ENCODE peak calls at places on chromosomes 5 and 9, in four cellular contexts. S is neural progenitor cell, W is fibroblast of lung, B is SK-N-SH. G is an unnamed sample. For H3K4me1, the result is how much of the 10 kb centered on the place peaks cover.

GRCh38 chr5:174642816-174643405 is 81.5 kb upstream of the MSX2 start:
- DNase-seq in S (no peak), W (no peak), B (no peak), G (no peak)

GRCh38 chr9:108078823-108079222 is 589.3 kb upstream of the KLF4 start:
- DNase-seq in S (no peak), W (no peak), B (no peak), G (no peak)

GRCh38 chr9:2299843-2300205 is 284.7 kb downstream of the SMARCA2 start:
- DNase-seq in S (no peak), W (no peak), B (no peak), G (no peak)

GRCh38 chr9:5951686-5952211 is 61.1 kb downstream of the MLANA start:
- DNase-seq in S (no peak), W (peak), B (no peak), G (peak)

GRCh38 chr5:40236001-40236400 is 443.7 kb upstream of the PTGER4 start:
- DNase-seq in S (no peak), W (no peak), B (no peak), G (no peak)

GRCh38 chr9:127644943-127645342 is 32.9 kb downstream of the STXBP1 start:
- DNase-seq in S (peak), W (peak), B (no peak), G (peak)

GRCh38 chr9:137707361-137707760 is 88.6 kb downstream of the EHMT1 start:
- DNase-seq in S (no peak), W (no peak), B (peak), G (no peak)

GRCh38 chr5:168302785-168303184 is 11.3 kb downstream of the WWC1 start:
- DNase-seq in S (no peak), W (peak), B (no peak), G (no peak)

GRCh38 chr5:108380531-108381021 is 1.3 kb downstream of the FBXL17 start:
- DNase-seq in S (peak), W (peak), B (peak), G (peak)

DNA sequence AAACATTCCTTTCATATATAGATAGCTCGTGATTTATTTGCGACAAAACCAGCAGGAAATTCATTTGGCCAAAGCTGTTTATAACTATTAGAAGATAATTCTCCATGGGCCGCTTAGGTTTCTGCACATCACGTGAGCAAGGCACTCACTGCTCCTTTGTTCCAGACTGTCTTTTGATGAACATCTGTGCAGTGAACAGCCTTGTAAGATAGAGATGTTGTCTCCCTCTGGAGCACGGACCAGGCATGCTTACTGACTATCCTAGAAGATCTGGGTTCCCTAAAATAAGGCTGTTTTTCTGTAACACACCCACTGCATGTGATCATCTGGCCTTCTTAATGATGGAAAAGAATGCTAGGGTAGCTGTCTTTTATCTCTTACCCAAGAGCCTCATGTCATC is 30.9 kb downstream of the YIPF5 start:
- DNase-seq in S (no peak), W (peak), B (no peak), G (peak)
- TF ChIP-seq CTCF in S (no peak), W (peak), B (no peak), G (no peak)

DNA sequence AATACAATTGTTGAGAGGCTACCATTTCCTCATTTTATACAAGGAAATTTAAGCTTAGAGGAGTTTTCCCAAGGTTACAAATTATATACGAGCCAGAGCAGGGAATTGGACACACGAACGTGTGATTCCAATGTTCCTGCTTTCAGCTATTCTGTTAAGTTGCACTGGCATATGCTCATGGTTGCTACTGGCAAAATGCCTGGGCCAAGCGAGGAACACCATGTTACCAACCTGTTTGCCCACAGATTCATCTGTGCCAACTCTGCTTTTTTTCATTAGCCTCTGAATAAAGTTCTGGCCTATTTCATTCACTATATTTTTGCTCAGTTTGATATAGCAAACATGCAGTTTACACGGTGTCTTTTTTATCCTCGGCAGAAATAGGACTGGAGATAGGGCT is 5.1 kb upstream of the C5orf46 start:
- DNase-seq in S (no peak), W (no peak), B (no peak), G (no peak)
- H3K4me1 ChIP-seq in S (under half), W (under half), B (under half), G (under half)

GRCh38 chr9:82675605-82676004 is 387.3 kb downstream of the RASEF start:
- DNase-seq in S (no peak), W (no peak), B (no peak), G (no peak)
- H3K4me2 ChIP-seq in S (no peak), W (no peak), B (no peak), G (no peak)

GRCh38 chr5:80122599-80122998 is 87.5 kb downstream of the THBS4 start:
- DNase-seq in S (no peak), W (no peak), B (no peak), G (no peak)

GRCh38 chr5:80125022-80125961 is 90.1 kb downstream of the THBS4 start:
- DNase-seq in S (no peak), W (no peak), B (no peak), G (no peak)

GRCh38 chr5:80124519-80124918 is 89.4 kb downstream of the THBS4 start:
- DNase-seq in S (no peak), W (no peak), B (no peak), G (no peak)

GRCh38 chr5:80125962-80126480 is 90.9 kb downstream of the THBS4 start:
- DNase-seq in S (no peak), W (peak), B (no peak), G (peak)

DNA sequence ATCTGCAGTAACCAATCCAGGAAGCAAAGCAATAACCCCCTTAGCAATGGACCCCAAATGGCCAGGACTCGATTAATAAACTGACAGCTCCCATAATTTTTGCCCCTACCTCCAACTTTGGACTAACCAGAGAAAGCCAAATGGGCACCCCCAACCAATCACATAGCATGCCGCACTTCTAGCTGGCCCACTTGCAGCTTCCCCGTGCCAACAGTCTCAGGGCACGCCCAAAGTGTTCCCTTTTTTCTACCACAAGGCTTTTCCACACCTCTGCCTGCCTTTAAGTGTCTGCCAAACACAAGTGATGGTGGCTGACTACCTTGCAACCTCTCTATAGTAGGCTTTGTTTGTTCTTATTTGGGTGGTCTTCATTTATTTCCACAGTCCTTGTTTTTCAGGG is 89.0 kb downstream of the THBS4 start:
- DNase-seq in S (no peak), W (no peak), B (no peak), G (no peak)
- TF ChIP-seq CTCF in S (no peak), W (no peak), B (no peak), G (no peak)